ENCODE peak calls at places on chromosomes 6 and 20, in six cellular contexts. N is heart left ventricle; O is activated T-helper 9 cell treated with anti-CD3 and anti-CD28 coated beads, Interleukin-2, amount 50 U/mL, for 16 hours; W is neural progenitor cell; B is stimulated activated CD8-positive, alpha-beta memory T cell treated with anti-CD3 and anti-CD28 coated beads, Interleukin-7, amount 100 ng/mL, for 4 hours; R is dorsolateral prefrontal cortex. F is an unnamed sample.

GRCh38 chr6:14897836-14898235 is 348.0 kb upstream of the JARID2 start:
- DNase-seq in N (no peak), W (no peak), O (no peak), B (no peak), R (no peak), F (no peak)

GRCh38 chr6:125868996-125869395 is 78.2 kb downstream of the NCOA7 start:
- DNase-seq in R (peak; percentile 48), N (peak; percentile 72), W (no peak), O (no peak), B (no peak), F (no peak)

GRCh38 chr20:17859616-17860232 is 108.9 kb downstream of the SNX5 start:
- DNase-seq in W (no peak), N (peak; percentile 76), B (no peak), O (no peak), R (peak; percentile 57), F (no peak)

GRCh38 chr20:60304026-60304590 is 345.9 kb downstream of the CDH26 start:
- DNase-seq in B (no peak), O (no peak), R (no peak), W (no peak), N (no peak), F (no peak)

GRCh38 chr20:48787861-48788375 is 39.9 kb downstream of the PREX1 start:
- DNase-seq in N (no peak), B (no peak), W (no peak), O (no peak), R (no peak), F (no peak)

GRCh38 chr6:106385530-106385929 is 25.0 kb downstream of the CRYBG1 start:
- DNase-seq in N (no peak), W (no peak), O (no peak), B (no peak), R (no peak), F (no peak)

GRCh38 chr6:26240157-26240980 is 124.6 kb upstream of the BTN3A2 start:
- DNase-seq in W (peak; percentile 71), R (no peak), B (peak; percentile 59), O (no peak), N (peak; percentile 61), F (peak; percentile 54)

GRCh38 chr20:41499961-41500725 is 118.0 kb downstream of the CHD6 start:
- DNase-seq in N (no peak), R (no peak), O (no peak), W (no peak), B (no peak), F (no peak)

GRCh38 chr20:25000268-25000801 is 7.8 kb upstream of the APMAP start:
- DNase-seq in O (no peak), B (no peak), W (no peak), R (no peak), N (peak; percentile 53), F (peak; percentile 17)

GRCh38 chr6:96851858-96852257 is 14.6 kb upstream of the GPR63 start:
- DNase-seq in B (no peak), R (no peak), O (no peak), W (no peak), N (no peak), F (no peak)

F was measured in endodermal cell.